ENCODE peak calls at places on chromosomes 1 and 21, in eight cellular contexts. P, W, T, D, M, X, H and Q are unnamed samples.

GRCh38 chr1:15173863-15174614 is 20.5 kb downstream of the TMEM51 start:
- DNase-seq in P (no peak), W (no peak), T (no peak), D (no peak), M (no peak), X (no peak), H (no peak), Q (no peak)

GRCh38 chr1:205317311-205317917 is 4.1 kb downstream of the NUAK2 start:
- DNase-seq in P (no peak), W (peak; percentile 27), T (peak; percentile 23), D (no peak), M (no peak), X (peak; percentile 71), H (no peak), Q (peak; percentile 79)

GRCh38 chr1:87451229-87451900 is 122.7 kb downstream of the LMO4 start:
- DNase-seq in P (no peak), W (no peak), T (no peak), D (no peak), M (no peak), X (no peak), H (peak; percentile 30), Q (no peak)

GRCh38 chr1:113388017-113388620 is 2.2 kb upstream of the MAGI3 start:
- DNase-seq in P (no peak), W (peak; percentile 10), T (no peak), D (no peak), M (no peak), X (no peak), H (no peak), Q (no peak)

GRCh38 chr1:86423473-86423872 is 498 bp upstream of the CLCA2 start:
- DNase-seq in P (no peak), W (no peak), T (no peak), D (no peak), M (no peak), X (no peak), H (no peak), Q (no peak)

GRCh38 chr1:75588779-75589475 is 22.0 kb downstream of the SLC44A5 start:
- DNase-seq in P (no peak), W (no peak), T (no peak), D (no peak), M (no peak), X (no peak), H (no peak), Q (no peak)

GRCh38 chr1:183764981-183765380 is 39.9 kb upstream of the RGL1 start:
- DNase-seq in P (no peak), W (peak; percentile 37), T (no peak), D (no peak), M (no peak), X (no peak), H (peak; percentile 20), Q (no peak)

GRCh38 chr1:99180915-99181314 is 83.4 kb upstream of the PLPPR4 start:
- DNase-seq in P (no peak), W (no peak), T (no peak), D (no peak), M (no peak), X (no peak), H (no peak), Q (no peak)

GRCh38 chr1:11499825-11500331 is 20.9 kb downstream of the DISP3 start:
- DNase-seq in P (no peak), W (no peak), T (peak; percentile 33), D (no peak), M (no peak), X (no peak), H (no peak), Q (no peak)

GRCh38 chr21:26169061-26169610 is 1.4 kb downstream of the APP start:
- DNase-seq in P (peak; percentile 82), W (peak; percentile 68), T (peak; percentile 42), D (peak; percentile 24), M (peak; percentile 70), X (peak; percentile 56), H (peak; percentile 70), Q (peak; percentile 36)

GRCh38 chr1:219788091-219788490 is 140.3 kb downstream of the SLC30A10 start:
- DNase-seq in P (no peak), W (peak; percentile 49), T (no peak), D (no peak), M (no peak), X (no peak), H (no peak), Q (no peak)

GRCh38 chr21:26844258-26845065 is 747 bp downstream of the ADAMTS1 start:
- DNase-seq in P (peak; percentile 53), W (peak; percentile 49), T (no peak), D (no peak), M (no peak), X (no peak), H (peak; percentile 57), Q (no peak)

GRCh38 chr1:14997646-14998276 is 155.8 kb upstream of the TMEM51 start:
- DNase-seq in P (no peak), W (peak; percentile 36), T (no peak), D (no peak), M (no peak), X (peak; percentile 75), H (peak; percentile 49), Q (no peak)

GRCh38 chr1:248872752-248873408 is 14.0 kb upstream of the ZNF692 start:
- DNase-seq in P (peak; percentile 59), W (peak; percentile 70), T (no peak), D (no peak), M (peak; percentile 84), X (peak; percentile 75), H (peak; percentile 49), Q (peak; percentile 64)

GRCh38 chr1:39919545-39919944 is 17.8 kb upstream of the MYCL start:
- DNase-seq in P (peak; percentile 81), W (peak; percentile 63), T (no peak), D (peak; percentile 38), M (no peak), X (peak; percentile 57), H (peak; percentile 87), Q (no peak)

GRCh38 chr1:192879416-192879815 is 70.6 kb downstream of the RGS2 start:
- DNase-seq in P (no peak), W (no peak), T (no peak), D (no peak), M (no peak), X (peak; percentile 44), H (no peak), Q (no peak)

GRCh38 chr1:93728480-93729131 is 47.0 kb upstream of the BCAR3 start:
- DNase-seq in P (no peak), W (no peak), T (no peak), D (no peak), M (no peak), X (no peak), H (no peak), Q (no peak)

GRCh38 chr1:234684854-234685253 is 74.9 kb upstream of the IRF2BP2 start:
- DNase-seq in P (no peak), W (no peak), T (no peak), D (no peak), M (no peak), X (no peak), H (peak; percentile 49), Q (no peak)

GRCh38 chr21:31162079-31162699 is 123.9 kb upstream of the KRTAP19-8 start:
- DNase-seq in P (no peak), W (no peak), T (no peak), D (no peak), M (no peak), X (no peak), H (no peak), Q (no peak)

GRCh38 chr1:165858364-165858823 is 31.0 kb downstream of the UCK2 start:
- DNase-seq in P (no peak), W (no peak), T (no peak), D (no peak), M (no peak), X (no peak), H (no peak), Q (no peak)

GRCh38 chr21:28311776-28312175 is 680.9 kb downstream of the LTN1 start:
- DNase-seq in P (no peak), W (peak; percentile 6), T (no peak), D (no peak), M (no peak), X (no peak), H (no peak), Q (no peak)

GRCh38 chr1:213570487-213570886 is 417.3 kb upstream of the PROX1 start:
- DNase-seq in P (no peak), W (peak; percentile 1), T (no peak), D (no peak), M (no peak), X (no peak), H (no peak), Q (no peak)